ENCODE peak calls at places on chromosomes 12 and 14, in eight cellular contexts. I, L, X, Y, F, P, A and D are unnamed samples.
A peak's percentile ranks its signal among the peaks of the same experiment; 100 is the strongest.

GRCh38 chr14:59103396-59103795 is 85.1 kb upstream of the DAAM1 start:
- DNase-seq in I (no peak), L (peak; percentile 21), X (no peak), Y (no peak), F (no peak), P (no peak), A (peak; percentile 12), D (no peak)

GRCh38 chr14:56118611-56119181 is 485 bp downstream of the PELI2 start:
- DNase-seq in I (no peak), L (peak; percentile 18), X (peak; percentile 18), Y (peak; percentile 16), F (peak; percentile 27), P (no peak), A (no peak), D (no peak)

GRCh38 chr14:50607181-50607580 is 47.2 kb downstream of the ATL1 start:
- DNase-seq in I (peak; percentile 71), L (no peak), X (no peak), Y (no peak), F (no peak), P (no peak), A (peak; percentile 84), D (no peak)

GRCh38 chr12:104243971-104244370 is 28.4 kb downstream of the TXNRD1 start:
- DNase-seq in I (no peak), L (no peak), X (no peak), Y (no peak), F (no peak), P (no peak), A (no peak), D (no peak)

GRCh38 chr12:1993341-1993740 is 10.9 kb downstream of the DCP1B start:
- DNase-seq in I (peak; percentile 80), L (peak; percentile 86), X (no peak), Y (no peak), F (no peak), P (no peak), A (peak; percentile 94), D (peak; percentile 58)

GRCh38 chr12:1914116-1914911 is 4.1 kb downstream of the CACNA2D4 start:
- DNase-seq in I (no peak), L (no peak), X (no peak), Y (no peak), F (peak; percentile 12), P (no peak), A (no peak), D (no peak)

GRCh38 chr14:76710093-76711010 is 50.9 kb upstream of the VASH1 start:
- DNase-seq in I (no peak), L (peak; percentile 69), X (peak; percentile 9), Y (peak; percentile 27), F (no peak), P (peak; percentile 65), A (peak; percentile 20), D (peak; percentile 44)

GRCh38 chr12:70260610-70261009 is 17.4 kb downstream of the CNOT2 start:
- DNase-seq in I (no peak), L (no peak), X (no peak), Y (no peak), F (no peak), P (no peak), A (no peak), D (no peak)